ENCODE peak calls at places on chromosomes 7 and 10, in four cellular contexts. T is AG04450; Z is cardiac muscle cell; S is Jurkat, Clone E6-1. M is an unnamed sample.

GRCh38 chr7:159177270-159178036 is 32.8 kb upstream of the VIPR2 start:
- DNase-seq in T (no peak), Z (no peak), S (no peak), M (no peak)

GRCh38 chr7:93920496-93921189 is 892 bp upstream of the GNG11 start:
- DNase-seq in T (no peak), Z (peak; percentile 32), S (no peak), M (no peak)

GRCh38 chr10:96369890-96370574 is 11.2 kb upstream of the OPALIN start:
- DNase-seq in T (no peak), Z (no peak), S (no peak), M (no peak)

GRCh38 chr10:28801247-28801646 is 123.9 kb downstream of the BAMBI start:
- DNase-seq in T (no peak), Z (no peak), S (no peak), M (no peak)

GRCh38 chr7:97021443-97022261 is 3.0 kb downstream of the DLX5 start:
- DNase-seq in T (no peak), Z (peak; percentile 8), S (no peak), M (no peak)

GRCh38 chr7:32126843-32127242 is 56.6 kb upstream of the PDE1C start:
- DNase-seq in T (no peak), Z (no peak), S (no peak), M (peak; percentile 18)

GRCh38 chr7:28163955-28164354 is 16.6 kb downstream of the JAZF1 start:
- DNase-seq in T (peak; percentile 86), Z (peak; percentile 50), S (no peak), M (no peak)

GRCh38 chr10:100442548-100442947 is 20.3 kb upstream of the WNT8B start:
- DNase-seq in T (no peak), Z (no peak), S (no peak), M (no peak)

GRCh38 chr10:48634198-48634983 is 29.5 kb upstream of the ARHGAP22 start:
- DNase-seq in T (peak; percentile 57), Z (peak; percentile 96), S (no peak), M (no peak)

GRCh38 chr7:98228801-98229200 is 17.6 kb downstream of the BHLHA15 start:
- DNase-seq in T (no peak), Z (no peak), S (no peak), M (no peak)

GRCh38 chr10:131858583-131859340 is 42.0 kb upstream of the PPP2R2D start:
- DNase-seq in T (no peak), Z (no peak), S (no peak), M (no peak)

GRCh38 chr10:117260094-117260493 is 19.2 kb downstream of the SLC18A2 start:
- DNase-seq in T (no peak), Z (no peak), S (peak; percentile 62), M (peak; percentile 50)

GRCh38 chr10:131123496-131123895 is 188.0 kb downstream of the TCERG1L start:
- DNase-seq in T (no peak), Z (no peak), S (no peak), M (no peak)

GRCh38 chr7:153941061-153941460 is 111.1 kb upstream of the DPP6 start:
- DNase-seq in T (no peak), Z (no peak), S (no peak), M (no peak)

GRCh38 chr7:151754142-151754590 is 122.7 kb downstream of the PRKAG2 start:
- DNase-seq in T (peak; percentile 98), Z (peak; percentile 99), S (no peak), M (peak; percentile 93)

GRCh38 chr7:135386181-135386580 is 123.7 kb downstream of the CNOT4 start:
- DNase-seq in T (no peak), Z (no peak), S (no peak), M (no peak)

GRCh38 chr10:90136731-90137316 is 435.4 kb downstream of the KIF20B start:
- DNase-seq in T (no peak), Z (peak; percentile 46), S (peak; percentile 28), M (peak; percentile 5)

GRCh38 chr7:130210181-130210935 is 2.7 kb downstream of the SSMEM1 start:
- DNase-seq in T (no peak), Z (no peak), S (no peak), M (no peak)
- H3K4me3 ChIP-seq in T (no peak overlapping the region), Z (no peak overlapping the region), S (no peak overlapping the region), M (no peak overlapping the region)

GRCh38 chr10:132994811-132995210 is 52.4 kb upstream of the CFAP46 start:
- DNase-seq in T (no peak), Z (no peak), S (no peak), M (no peak)
- H3K4me3 ChIP-seq in T (no peak overlapping the region), Z (no peak overlapping the region), S (no peak overlapping the region), M (no peak overlapping the region)

GRCh38 chr10:18660816-18661431 is 1.7 kb downstream of the ARL5B start:
- DNase-seq in T (no peak), Z (no peak), S (no peak), M (no peak)
- H3K4me3 ChIP-seq in T (peak overlapping the region; percentile 97), Z (peak overlapping the region; percentile 93), S (peak overlapping the region; percentile 76), M (peak overlapping the region; percentile 93)

GRCh38 chr10:121541450-121541849 is 56.8 kb downstream of the FGFR2 start:
- DNase-seq in T (no peak), Z (no peak), S (no peak), M (no peak)
- H3K4me3 ChIP-seq in T (no peak overlapping the region), Z (no peak overlapping the region), S (no peak overlapping the region), M (no peak overlapping the region)

GRCh38 chr7:44676776-44677175 is 70.3 kb downstream of the OGDH start:
- DNase-seq in T (no peak), Z (no peak), S (no peak), M (no peak)
- H3K4me3 ChIP-seq in T (no peak overlapping the region), Z (no peak overlapping the region), S (no peak overlapping the region), M (no peak overlapping the region)

GRCh38 chr7:125099519-125099918 is 169.9 kb upstream of the POT1 start:
- DNase-seq in T (no peak), Z (no peak), S (no peak), M (no peak)
- H3K4me3 ChIP-seq in T (no peak overlapping the region), Z (no peak overlapping the region), S (no peak overlapping the region), M (no peak overlapping the region)

M was measured in neural progenitor cell.